ENCODE peak calls at places on chromosomes 11 and 22, in eight cellular contexts. O is HCT116, D is GM23248, R is PC-9, G is body of pancreas, L is A673, B is IMR-90, U is kidney. T is an unnamed sample. For H3K36me3, the result is how much of the 10 kb centered on the place peaks cover.

GRCh38 chr22:28021998-28022660 is 103.1 kb upstream of the PITPNB start:
- DNase-seq in O (no peak), D (no peak), G (no peak), L (no peak), U (peak), B (no peak), R (no peak), T (no peak)

GRCh38 chr11:10990637-10991036 is 132.8 kb upstream of the ZBED5 start:
- DNase-seq in G (no peak), D (peak), O (no peak), L (no peak), B (no peak), R (no peak), U (no peak), T (peak)

GRCh38 chr11:117574551-117574950 is 222.5 kb downstream of the DSCAML1 start:
- DNase-seq in R (no peak), D (no peak), O (no peak), L (no peak), U (no peak), B (no peak), G (no peak), T (no peak)

GRCh38 chr11:74330065-74330858 is 18.8 kb upstream of the P4HA3 start:
- DNase-seq in L (no peak), U (no peak), R (peak), D (peak), B (peak), O (no peak), G (no peak), T (no peak)

GRCh38 chr11:121563003-121563402 is 110.2 kb upstream of the SORL1-AS1 start:
- DNase-seq in R (no peak), G (no peak), U (no peak), L (no peak), D (no peak), O (no peak), B (no peak), T (no peak)

GRCh38 chr11:36512016-36512415 is 1.9 kb upstream of the TRAF6 start:
- DNase-seq in D (peak), B (peak), L (peak), R (no peak), U (no peak), O (no peak), G (no peak), T (no peak)

GRCh38 chr11:23288001-23288783 is 427.9 kb upstream of the CCDC179 start:
- DNase-seq in B (peak), O (no peak), G (no peak), U (no peak), R (peak), L (no peak), D (peak), T (peak)

GRCh38 chr22:22710719-22711531 is 66.5 kb downstream of the GGTLC2 start:
- DNase-seq in G (peak), B (peak), O (no peak), U (peak), D (peak), R (no peak), L (peak), T (peak)

GRCh38 chr11:68847395-68847794 is 5.7 kb upstream of the CPT1A start:
- DNase-seq in O (no peak), U (no peak), D (no peak), B (no peak), G (no peak), L (no peak), R (no peak), T (no peak)

GRCh38 chr11:68962527-68963250 is 18.1 kb downstream of the MRGPRD start:
- DNase-seq in G (no peak), B (no peak), D (peak), U (peak), L (peak), R (no peak), O (no peak), T (no peak)

GRCh38 chr22:46104170-46104880 is 46.0 kb upstream of the PPARA start:
- DNase-seq in O (no peak), D (peak), R (no peak), L (no peak), B (no peak), U (no peak), G (peak), T (no peak)
- H3K36me3 ChIP-seq in O (under half), D (under half), R (under half), L (half or more), B (half or more), U (half or more), G (under half), T (half or more)

DNA sequence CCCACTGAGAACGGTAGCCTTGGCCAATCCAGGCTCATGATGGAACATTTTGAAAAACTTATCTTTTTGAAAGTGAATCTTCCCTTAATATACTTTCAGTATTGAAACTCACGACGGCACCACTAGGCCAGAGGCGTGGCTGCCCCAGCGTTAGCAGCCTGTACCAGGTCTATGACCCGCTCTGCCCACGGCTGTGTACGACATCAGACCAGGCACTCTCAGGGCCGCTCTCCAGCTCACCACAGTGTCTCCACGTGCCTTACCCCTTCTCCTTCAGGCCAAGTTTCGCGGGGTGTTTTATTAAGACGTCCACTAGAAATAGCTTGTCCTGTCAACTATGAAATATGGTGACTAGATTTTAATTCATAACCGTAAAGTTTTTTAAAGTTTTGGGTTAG is 31.2 kb downstream of the ALG12 start:
- DNase-seq in L (no peak), U (no peak), G (no peak), B (no peak), R (no peak), D (no peak), O (no peak), T (no peak)
- H3K36me3 ChIP-seq in L (half or more), U (under half), G (under half), B (under half), R (under half), D (under half), O (half or more), T (half or more)

GRCh38 chr11:61811831-61812230 is 5.0 kb downstream of the FADS1 start:
- DNase-seq in D (no peak), L (no peak), B (no peak), G (no peak), U (no peak), R (peak), O (no peak), T (no peak)
- H3K36me3 ChIP-seq in D (under half), L (half or more), B (under half), G (under half), U (under half), R (under half), O (under half), T (under half)

GRCh38 chr11:12229450-12230229 is 119.2 kb downstream of the MICAL2 start:
- DNase-seq in L (no peak), O (no peak), B (no peak), G (no peak), U (no peak), R (no peak), D (no peak), T (no peak)

GRCh38 chr11:12223771-12224536 is 113.6 kb downstream of the MICAL2 start:
- DNase-seq in R (peak), G (no peak), U (no peak), D (no peak), L (no peak), B (peak), O (no peak), T (no peak)

GRCh38 chr11:12224537-12224893 is 114.1 kb downstream of the MICAL2 start:
- DNase-seq in O (no peak), G (peak), B (peak), R (peak), L (no peak), U (peak), D (no peak), T (peak)

GRCh38 chr11:12225046-12225739 is 114.8 kb downstream of the MICAL2 start:
- DNase-seq in B (no peak), G (no peak), L (no peak), D (no peak), U (no peak), R (no peak), O (no peak), T (no peak)

DNA sequence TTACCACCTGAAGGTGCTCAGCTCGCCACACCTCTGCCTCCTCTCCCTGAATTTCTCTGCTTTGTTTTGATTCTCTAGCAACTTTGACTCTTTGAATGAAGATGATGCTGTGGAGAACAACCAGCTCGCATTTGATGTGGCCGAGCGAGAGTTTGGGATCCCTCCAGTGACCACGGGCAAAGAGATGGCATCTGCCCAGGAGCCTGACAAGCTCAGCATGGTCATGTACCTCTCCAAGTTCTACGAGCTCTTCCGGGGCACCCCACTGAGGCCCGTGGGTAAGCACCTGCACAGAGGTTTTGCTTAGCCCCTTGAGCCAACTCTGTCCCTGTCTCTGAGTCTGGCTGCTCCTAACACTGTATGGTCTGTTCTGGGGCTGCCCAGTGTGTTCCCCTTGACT is 115.7 kb downstream of the MICAL2 start:
- DNase-seq in G (no peak), L (no peak), B (no peak), U (no peak), O (no peak), R (no peak), D (no peak), T (no peak)
- H3K36me3 ChIP-seq in G (under half), L (under half), B (half or more), U (under half), O (under half), R (under half), D (under half), T (half or more)

GRCh38 chr11:1005913-1006312 is 30.6 kb downstream of the MUC6 start:
- DNase-seq in B (no peak), U (no peak), G (peak), R (no peak), O (no peak), D (no peak), L (no peak), T (no peak)
- H3K36me3 ChIP-seq in B (half or more), U (half or more), G (under half), R (under half), O (under half), D (under half), L (under half), T (half or more)

GRCh38 chr11:414333-414857 is 404 bp downstream of the SIGIRR start:
- DNase-seq in R (no peak), B (no peak), U (no peak), D (no peak), G (no peak), L (no peak), O (no peak), T (no peak)

GRCh38 chr11:416757-417621 is 2.2 kb upstream of the SIGIRR start:
- DNase-seq in U (peak), G (peak), R (peak), B (no peak), O (no peak), L (no peak), D (peak), T (peak)

GRCh38 chr11:416051-416756 is 1.4 kb upstream of the SIGIRR start:
- DNase-seq in B (no peak), O (no peak), L (no peak), R (no peak), U (no peak), D (no peak), G (peak), T (no peak)

GRCh38 chr11:417652-418342 is 3.0 kb upstream of the SIGIRR start:
- DNase-seq in G (peak), L (no peak), D (no peak), B (no peak), R (no peak), U (no peak), O (no peak), T (no peak)

DNA sequence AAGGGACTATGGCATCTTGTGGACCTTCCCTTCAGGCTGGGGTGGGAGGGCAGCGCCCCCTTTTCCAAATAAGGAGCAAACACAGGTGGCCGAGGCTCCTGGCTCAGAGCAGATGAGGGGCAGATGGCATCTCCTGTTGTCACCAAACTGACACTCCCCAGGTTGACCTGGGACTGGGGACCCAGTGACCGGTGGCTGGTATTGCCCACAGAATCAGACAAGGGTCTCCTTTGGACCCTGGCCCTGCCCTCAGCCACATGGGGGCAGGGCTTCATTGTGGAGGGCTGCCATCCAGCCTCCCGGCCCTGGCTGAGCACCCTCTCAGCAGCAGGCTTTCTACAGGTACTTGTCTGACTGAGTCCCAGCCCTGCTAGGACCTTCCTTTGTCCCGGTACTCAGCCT is 842 bp upstream of the SIGIRR start:
- DNase-seq in O (no peak), L (no peak), B (no peak), U (no peak), R (no peak), G (no peak), D (no peak), T (no peak)
- H3K36me3 ChIP-seq in O (under half), L (under half), B (under half), U (under half), R (under half), G (under half), D (under half), T (under half)

GRCh38 chr11:114247070-114247789 is 49.0 kb upstream of the NNMT start:
- DNase-seq in B (no peak), L (no peak), U (no peak), O (no peak), G (no peak), D (no peak), R (no peak), T (no peak)

GRCh38 chr11:114250993-114251796 is 45.0 kb upstream of the NNMT start:
- DNase-seq in R (no peak), D (no peak), B (no peak), G (no peak), O (no peak), L (no peak), U (no peak), T (no peak)

GRCh38 chr11:114253771-114254170 is 42.4 kb upstream of the NNMT start:
- DNase-seq in R (no peak), B (no peak), O (no peak), G (no peak), L (no peak), U (no peak), D (no peak), T (no peak)

GRCh38 chr11:114251797-114252327 is 44.3 kb upstream of the NNMT start:
- DNase-seq in U (no peak), O (no peak), G (no peak), B (no peak), L (no peak), D (no peak), R (no peak), T (no peak)

GRCh38 chr11:114250180-114250579 is 46.0 kb upstream of the NNMT start:
- DNase-seq in B (no peak), L (no peak), R (no peak), D (no peak), G (no peak), O (no peak), U (no peak), T (no peak)
- H3K36me3 ChIP-seq in B (under half), L (under half), R (under half), D (under half), G (under half), O (under half), U (under half), T (under half)

GRCh38 chr11:70420008-70420464 is 21.7 kb downstream of the CTTN start:
- DNase-seq in G (no peak), B (peak), U (no peak), O (no peak), L (no peak), D (no peak), R (no peak), T (no peak)
- H3K36me3 ChIP-seq in G (under half), B (half or more), U (half or more), O (half or more), L (half or more), D (half or more), R (half or more), T (half or more)

GRCh38 chr22:40407831-40408717 is 37.7 kb downstream of the SGSM3 start:
- DNase-seq in U (no peak), G (no peak), O (no peak), B (no peak), D (no peak), L (no peak), R (no peak), T (no peak)

GRCh38 chr22:40407021-40407761 is 36.8 kb downstream of the SGSM3 start:
- DNase-seq in O (no peak), G (no peak), L (no peak), R (no peak), B (no peak), D (no peak), U (no peak), T (no peak)

GRCh38 chr22:40409613-40410113 is 39.3 kb downstream of the SGSM3 start:
- DNase-seq in D (no peak), L (no peak), O (no peak), B (no peak), R (no peak), U (no peak), G (no peak), T (no peak)

GRCh38 chr22:40410272-40410671 is 39.9 kb downstream of the SGSM3 start:
- DNase-seq in G (no peak), L (no peak), D (peak), R (peak), U (no peak), B (no peak), O (no peak), T (peak)

GRCh38 chr22:40408718-40409612 is 38.6 kb downstream of the SGSM3 start:
- DNase-seq in G (no peak), O (no peak), L (no peak), D (no peak), U (no peak), R (no peak), B (no peak), T (no peak)
- H3K36me3 ChIP-seq in G (under half), O (under half), L (half or more), D (under half), U (under half), R (under half), B (half or more), T (half or more)